ENCODE peak calls at places on chromosomes 12 and 14, in five cellular contexts. One of them, this sample, is unnamed.

GRCh38 chr12:4118601-4119156 is 154.9 kb upstream of the CCND2 start:
- DNase-seq in K562: no peak
- DNase-seq in GM12878: peak
- DNase-seq in HepG2: no peak
- DNase-seq in SK-N-SH: no peak
- DNase-seq in this sample: no peak

GRCh38 chr12:29593001-29593400 is 95.5 kb upstream of the OVCH1 start:
- DNase-seq in K562: no peak
- DNase-seq in GM12878: no peak
- DNase-seq in HepG2: no peak
- DNase-seq in SK-N-SH: no peak
- DNase-seq in this sample: no peak

GRCh38 chr12:66688836-66689439 is 10.1 kb upstream of the GRIP1 start:
- DNase-seq in K562: no peak
- DNase-seq in GM12878: no peak
- DNase-seq in HepG2: peak
- DNase-seq in SK-N-SH: peak
- DNase-seq in this sample: peak

GRCh38 chr14:64423987-64424386 is 35.8 kb downstream of the MTHFD1 start:
- DNase-seq in K562: no peak
- DNase-seq in GM12878: no peak
- DNase-seq in HepG2: no peak
- DNase-seq in SK-N-SH: no peak
- DNase-seq in this sample: no peak

GRCh38 chr12:103468837-103469236 is 26.9 kb downstream of the C12orf42 start:
- DNase-seq in K562: no peak
- DNase-seq in GM12878: no peak
- DNase-seq in HepG2: no peak
- DNase-seq in SK-N-SH: no peak
- DNase-seq in this sample: no peak

GRCh38 chr12:123329799-123330198 is 34.8 kb downstream of the SBNO1 start:
- DNase-seq in K562: no peak
- DNase-seq in GM12878: no peak
- DNase-seq in HepG2: no peak
- DNase-seq in SK-N-SH: no peak
- DNase-seq in this sample: no peak

GRCh38 chr14:101060171-101060601 is 156.7 kb upstream of the RTL1 start:
- DNase-seq in K562: no peak
- DNase-seq in GM12878: no peak
- DNase-seq in HepG2: no peak
- DNase-seq in SK-N-SH: no peak
- DNase-seq in this sample: no peak

GRCh38 chr12:118743896-118744700 is 237.2 kb upstream of the SRRM4 start:
- DNase-seq in K562: no peak
- DNase-seq in GM12878: no peak
- DNase-seq in HepG2: no peak
- DNase-seq in SK-N-SH: peak
- DNase-seq in this sample: no peak

GRCh38 chr14:36676236-36676635 is 14.6 kb downstream of the PAX9 start:
- DNase-seq in K562: no peak
- DNase-seq in GM12878: no peak
- DNase-seq in HepG2: no peak
- DNase-seq in SK-N-SH: no peak
- DNase-seq in this sample: no peak

GRCh38 chr14:46048127-46048526 is 603.5 kb downstream of the RPL10L start:
- DNase-seq in K562: no peak
- DNase-seq in GM12878: peak
- DNase-seq in HepG2: peak
- DNase-seq in SK-N-SH: peak
- DNase-seq in this sample: peak

GRCh38 chr12:78651755-78652154 is 212.8 kb upstream of the SYT1 start:
- DNase-seq in K562: no peak
- DNase-seq in GM12878: no peak
- DNase-seq in HepG2: no peak
- DNase-seq in SK-N-SH: peak
- DNase-seq in this sample: no peak

GRCh38 chr12:131734336-131735152 is 23.7 kb downstream of the SFSWAP start:
- DNase-seq in K562: no peak
- DNase-seq in GM12878: no peak
- DNase-seq in HepG2: no peak
- DNase-seq in SK-N-SH: no peak
- DNase-seq in this sample: no peak

GRCh38 chr12:80778005-80778541 is 61.4 kb downstream of the MYF5 start:
- DNase-seq in K562: no peak
- DNase-seq in GM12878: peak
- DNase-seq in HepG2: peak
- DNase-seq in SK-N-SH: peak
- DNase-seq in this sample: peak

GRCh38 chr12:46349253-46349652 is 23.3 kb downstream of the SLC38A2 start:
- DNase-seq in K562: no peak
- DNase-seq in GM12878: no peak
- DNase-seq in HepG2: no peak
- DNase-seq in SK-N-SH: no peak
- DNase-seq in this sample: no peak

GRCh38 chr14:101189962-101190560 is 286.5 kb upstream of the RTL1 start:
- DNase-seq in K562: no peak
- DNase-seq in GM12878: no peak
- DNase-seq in HepG2: no peak
- DNase-seq in SK-N-SH: no peak
- DNase-seq in this sample: no peak

GRCh38 chr12:96208346-96208745 is 14.2 kb downstream of the ELK3 start:
- DNase-seq in K562: no peak
- DNase-seq in GM12878: no peak
- DNase-seq in HepG2: no peak
- DNase-seq in SK-N-SH: no peak
- DNase-seq in this sample: no peak

GRCh38 chr14:94126419-94126677 is 3.1 kb downstream of the IFI27L2 start:
- DNase-seq in K562: no peak
- DNase-seq in GM12878: no peak
- DNase-seq in HepG2: no peak
- DNase-seq in SK-N-SH: no peak
- DNase-seq in this sample: no peak

GRCh38 chr12:68963456-68963859 is 30.5 kb upstream of the CPM start:
- DNase-seq in K562: no peak
- DNase-seq in GM12878: no peak
- DNase-seq in HepG2: no peak
- DNase-seq in SK-N-SH: no peak
- DNase-seq in this sample: no peak

GRCh38 chr12:69851976-69852375 is 26.9 kb downstream of the MYRFL start:
- DNase-seq in K562: no peak
- DNase-seq in GM12878: no peak
- DNase-seq in HepG2: no peak
- DNase-seq in SK-N-SH: no peak
- DNase-seq in this sample: no peak

GRCh38 chr12:11727133-11727664 is 77.7 kb downstream of the ETV6 start:
- DNase-seq in K562: no peak
- DNase-seq in GM12878: peak
- DNase-seq in HepG2: peak
- DNase-seq in SK-N-SH: no peak
- DNase-seq in this sample: no peak

GRCh38 chr12:130350715-130351114 is 13.0 kb downstream of the PIWIL1 start:
- DNase-seq in K562: no peak
- DNase-seq in GM12878: no peak
- DNase-seq in HepG2: no peak
- DNase-seq in SK-N-SH: no peak
- DNase-seq in this sample: no peak

GRCh38 chr12:1797011-1797901 is 23.1 kb upstream of the LRTM2 start:
- DNase-seq in K562: no peak
- DNase-seq in GM12878: no peak
- DNase-seq in HepG2: no peak
- DNase-seq in SK-N-SH: peak
- DNase-seq in this sample: no peak

GRCh38 chr12:50924439-50925341 is 27.7 kb upstream of the HIGD1C start:
- DNase-seq in K562: peak
- DNase-seq in GM12878: peak
- DNase-seq in HepG2: peak
- DNase-seq in SK-N-SH: peak
- DNase-seq in this sample: peak

GRCh38 chr14:90721619-90722305 is 94.5 kb downstream of the TTC7B start:
- DNase-seq in K562: no peak
- DNase-seq in GM12878: no peak
- DNase-seq in HepG2: no peak
- DNase-seq in SK-N-SH: no peak
- DNase-seq in this sample: no peak
- TF ChIP-seq FOXM1 in K562: no peak
- TF ChIP-seq FOXM1 in GM12878: no peak
- TF ChIP-seq FOXM1 in HepG2: no peak
- TF ChIP-seq FOXM1 in SK-N-SH: no peak
- TF ChIP-seq FOXM1 in this sample: no peak

DNA sequence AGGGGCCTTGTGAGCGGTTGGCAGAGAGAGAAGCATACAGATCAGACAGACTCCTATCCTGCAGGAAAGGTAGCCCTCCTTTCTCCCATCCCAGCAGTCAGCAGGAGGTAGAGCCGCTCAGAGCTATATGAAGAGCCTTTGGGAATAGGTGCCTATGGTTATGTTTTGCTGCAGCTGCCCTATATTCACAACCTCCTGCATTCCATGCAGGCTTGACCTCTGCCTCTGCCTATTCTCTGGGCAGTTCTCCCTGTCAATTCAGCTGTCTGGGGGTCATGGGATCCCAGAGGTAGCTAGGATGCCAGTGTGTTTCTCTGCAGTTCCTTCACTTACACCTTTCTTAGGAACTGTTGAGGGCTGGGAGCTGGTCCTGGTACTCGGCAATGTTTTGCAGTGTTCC is 144.8 kb downstream of the GPHN start:
- DNase-seq in K562: no peak
- DNase-seq in GM12878: no peak
- DNase-seq in HepG2: no peak
- DNase-seq in SK-N-SH: no peak
- DNase-seq in this sample: no peak
- TF ChIP-seq FOXM1 in K562: no peak
- TF ChIP-seq FOXM1 in GM12878: no peak
- TF ChIP-seq FOXM1 in HepG2: no peak
- TF ChIP-seq FOXM1 in SK-N-SH: no peak
- TF ChIP-seq FOXM1 in this sample: no peak

DNA sequence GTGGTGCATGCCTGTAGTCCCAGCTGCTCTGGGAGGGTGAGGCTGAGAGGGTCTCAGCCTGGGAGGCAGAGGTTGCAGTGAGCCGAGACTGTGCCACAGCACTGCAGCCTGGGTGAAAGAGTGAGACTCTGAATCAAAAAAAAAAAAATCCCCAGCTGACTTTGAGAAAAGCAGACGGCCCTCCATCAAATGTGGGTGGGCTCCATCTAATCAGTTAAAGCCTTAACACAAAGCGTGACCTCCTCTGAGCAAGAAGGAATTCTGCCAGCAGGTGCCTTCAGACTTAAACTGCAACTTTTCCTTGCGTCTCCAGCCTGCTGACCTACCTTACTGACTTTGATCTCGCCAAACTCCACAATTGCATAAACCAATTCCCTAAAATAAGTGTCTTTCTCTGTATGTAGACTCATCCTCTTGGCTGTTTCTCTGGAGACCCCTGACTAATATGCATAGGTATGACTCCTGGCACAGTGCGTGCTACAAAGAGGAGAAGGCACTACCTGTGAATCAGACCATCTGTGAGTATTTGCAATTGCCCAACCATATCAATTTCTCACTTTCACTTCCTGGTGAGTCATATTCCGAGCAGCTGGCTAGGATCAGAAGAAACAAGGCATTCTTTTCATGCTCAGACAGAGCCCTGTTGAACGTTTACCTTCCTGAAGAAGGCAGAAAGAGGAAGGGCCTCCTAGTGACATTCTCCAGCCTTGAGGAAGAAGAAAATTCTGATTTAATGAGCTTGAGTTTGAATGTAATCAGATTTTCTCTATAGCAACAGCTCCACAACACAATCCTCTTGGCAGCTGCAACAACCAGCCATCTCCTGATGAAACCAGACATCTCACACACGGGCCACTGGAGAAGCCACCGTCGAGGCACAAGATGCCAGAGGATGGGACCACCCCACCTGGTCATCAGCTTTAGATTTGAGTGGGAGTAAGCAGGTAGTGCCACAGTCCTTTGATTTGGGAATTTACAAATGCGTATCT is 54.3 kb downstream of the CLMN start:
- DNase-seq in K562: no peak
- DNase-seq in GM12878: peak
- DNase-seq in HepG2: peak
- DNase-seq in SK-N-SH: no peak
- DNase-seq in this sample: no peak
- TF ChIP-seq FOXM1 in K562: no peak
- TF ChIP-seq FOXM1 in GM12878: peak
- TF ChIP-seq FOXM1 in HepG2: no peak
- TF ChIP-seq FOXM1 in SK-N-SH: peak
- TF ChIP-seq FOXM1 in this sample: no peak

DNA sequence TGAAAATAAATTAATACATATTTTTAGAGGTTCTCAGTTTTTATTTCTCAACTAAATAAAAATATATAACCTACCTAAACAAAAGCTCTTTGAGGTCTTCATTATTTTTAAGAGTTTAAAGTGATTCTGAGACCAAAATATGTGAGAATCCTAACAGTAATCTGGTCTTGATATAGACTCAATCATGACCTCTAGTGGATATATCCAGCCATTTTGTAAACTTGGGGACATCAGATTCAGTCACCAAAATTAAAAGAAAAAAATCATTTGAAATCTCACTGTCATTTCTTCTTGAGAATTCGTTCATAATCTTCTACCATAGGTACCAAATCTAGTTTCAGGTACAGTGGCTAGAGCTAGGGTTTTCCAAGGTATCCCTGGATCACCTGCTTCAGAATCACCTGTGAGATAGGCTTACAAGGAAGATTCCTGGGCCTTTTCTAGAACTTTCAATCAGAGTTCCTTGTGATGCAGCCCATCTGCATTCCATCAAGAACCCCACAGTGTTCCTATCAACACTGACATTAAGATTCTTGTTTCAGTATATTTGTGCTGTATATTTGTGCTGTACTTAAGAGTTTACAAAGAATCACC is 214.9 kb downstream of the ADAMTS20 start:
- DNase-seq in K562: no peak
- DNase-seq in GM12878: no peak
- DNase-seq in HepG2: no peak
- DNase-seq in SK-N-SH: peak
- DNase-seq in this sample: no peak
- TF ChIP-seq FOXM1 in K562: no peak
- TF ChIP-seq FOXM1 in GM12878: no peak
- TF ChIP-seq FOXM1 in HepG2: no peak
- TF ChIP-seq FOXM1 in SK-N-SH: no peak
- TF ChIP-seq FOXM1 in this sample: no peak

This sample was measured in HEK293T.